ENCODE peak calls at places on chromosome 11, in eight cellular contexts. X is brain microvascular endothelial cell, C is mammary epithelial cell, J is lower lobe of right lung, U is cardiac fibroblast, M is activated B cell treated with CpG ODN at 0.5 μM for 24 hours, D is body of pancreas, T is tibial nerve. Y is an unnamed sample.

GRCh38 chr11:93081694-93082093 is 112.2 kb downstream of the MTNR1B start:
- DNase-seq in X (no peak), C (no peak), J (no peak), U (no peak), M (no peak), D (no peak), T (no peak), Y (no peak)

GRCh38 chr11:16505481-16505880 is 149.1 kb upstream of the SOX6 start:
- DNase-seq in X (no peak), C (no peak), J (no peak), U (no peak), M (no peak), D (no peak), T (no peak), Y (no peak)

GRCh38 chr11:123193742-123194141 is 1.3 kb downstream of the CLMP start:
- DNase-seq in X (no peak), C (no peak), J (no peak), U (peak), M (no peak), D (no peak), T (no peak), Y (no peak)

GRCh38 chr11:61963282-61964057 is 4.0 kb downstream of the FTH1 start:
- DNase-seq in X (no peak), C (peak), J (no peak), U (peak), M (peak), D (no peak), T (no peak), Y (peak)

GRCh38 chr11:280762-281485 is 2.7 kb downstream of the NLRP6 start:
- DNase-seq in X (no peak), C (peak), J (peak), U (no peak), M (no peak), D (no peak), T (no peak), Y (no peak)

GRCh38 chr11:35615911-35616900 is 2.1 kb upstream of the FJX1 start:
- DNase-seq in X (peak), C (no peak), J (no peak), U (peak), M (no peak), D (no peak), T (no peak), Y (no peak)

GRCh38 chr11:112298535-112298934 is 37.9 kb upstream of the PLET1 start:
- DNase-seq in X (no peak), C (no peak), J (no peak), U (no peak), M (no peak), D (peak), T (no peak), Y (no peak)

GRCh38 chr11:25775608-25776007 is 556.3 kb upstream of the ANO3 start:
- DNase-seq in X (peak), C (no peak), J (no peak), U (no peak), M (no peak), D (no peak), T (no peak), Y (no peak)

GRCh38 chr11:62138630-62139425 is 15.0 kb downstream of the INCENP start:
- DNase-seq in X (no peak), C (no peak), J (no peak), U (no peak), M (no peak), D (no peak), T (no peak), Y (no peak)

GRCh38 chr11:27699242-27699925 is 871 bp downstream of the BDNF start:
- DNase-seq in X (no peak), C (no peak), J (no peak), U (peak), M (no peak), D (peak), T (no peak), Y (no peak)

GRCh38 chr11:2665747-2666710 is 33.8 kb downstream of the KCNQ1OT1 start:
- DNase-seq in X (no peak), C (no peak), J (no peak), U (peak), M (no peak), D (peak), T (no peak), Y (no peak)

GRCh38 chr11:92388380-92388779 is 163.8 kb downstream of the FAT3 start:
- DNase-seq in X (no peak), C (no peak), J (no peak), U (no peak), M (no peak), D (no peak), T (no peak), Y (no peak)

GRCh38 chr11:6599884-6600390 is 3.5 kb downstream of the RRP8 start:
- DNase-seq in X (no peak), C (no peak), J (no peak), U (no peak), M (no peak), D (no peak), T (no peak), Y (no peak)

GRCh38 chr11:70824590-70825300 is 426.4 kb downstream of the CTTN start:
- DNase-seq in X (no peak), C (no peak), J (no peak), U (peak), M (no peak), D (no peak), T (no peak), Y (no peak)

GRCh38 chr11:72584933-72585597 is 89.2 kb downstream of the PDE2A start:
- DNase-seq in X (no peak), C (no peak), J (peak), U (no peak), M (no peak), D (no peak), T (no peak), Y (no peak)

GRCh38 chr11:108985611-108986279 is 320.9 kb downstream of the DDX10 start:
- DNase-seq in X (peak), C (peak), J (no peak), U (peak), M (no peak), D (no peak), T (no peak), Y (no peak)

GRCh38 chr11:114496915-114497314 is 57.6 kb downstream of the REXO2 start:
- DNase-seq in X (no peak), C (no peak), J (no peak), U (no peak), M (no peak), D (no peak), T (no peak), Y (no peak)

GRCh38 chr11:64675417-64676252 is 47.4 kb downstream of the NRXN2 start:
- DNase-seq in X (peak), C (peak), J (no peak), U (peak), M (peak), D (peak), T (peak), Y (no peak)

GRCh38 chr11:43898574-43898973 is 17.9 kb downstream of the ALKBH3 start:
- DNase-seq in X (no peak), C (no peak), J (no peak), U (no peak), M (no peak), D (no peak), T (no peak), Y (no peak)

GRCh38 chr11:64566042-64566914 is 24.7 kb upstream of the SLC22A12 start:
- DNase-seq in X (peak), C (peak), J (peak), U (peak), M (no peak), D (peak), T (no peak), Y (no peak)

GRCh38 chr11:1863352-1864215 is 10.7 kb downstream of the LSP1 start:
- DNase-seq in X (peak), C (peak), J (peak), U (peak), M (no peak), D (peak), T (peak), Y (no peak)

GRCh38 chr11:73237471-73238290 is 19.6 kb downstream of the P2RY2 start:
- DNase-seq in X (peak), C (no peak), J (no peak), U (peak), M (no peak), D (no peak), T (no peak), Y (peak)

GRCh38 chr11:11981840-11982239 is 26.6 kb downstream of the DKK3 start:
- DNase-seq in X (no peak), C (no peak), J (no peak), U (no peak), M (no peak), D (no peak), T (no peak), Y (no peak)

GRCh38 chr11:123286255-123286654 is 91.2 kb upstream of the CLMP start:
- DNase-seq in X (no peak), C (no peak), J (no peak), U (no peak), M (no peak), D (no peak), T (no peak), Y (no peak)

GRCh38 chr11:13019313-13019712 is 10.2 kb downstream of the RASSF10 start:
- DNase-seq in X (no peak), C (no peak), J (no peak), U (no peak), M (no peak), D (no peak), T (no peak), Y (no peak)

GRCh38 chr11:7673724-7674434 is 579 bp upstream of the CYB5R2 start:
- DNase-seq in X (no peak), C (no peak), J (peak), U (peak), M (no peak), D (peak), T (no peak), Y (no peak)

GRCh38 chr11:119376197-119376847 is 5.2 kb downstream of the USP2 start:
- DNase-seq in X (no peak), C (peak), J (peak), U (no peak), M (no peak), D (peak), T (no peak), Y (no peak)

GRCh38 chr11:61815790-61816735 is 740 bp downstream of the FADS1 start:
- DNase-seq in X (peak), C (peak), J (peak), U (peak), M (no peak), D (peak), T (peak), Y (peak)

GRCh38 chr11:14262271-14262846 is 96.6 kb downstream of the RRAS2 start:
- DNase-seq in X (no peak), C (no peak), J (no peak), U (no peak), M (no peak), D (no peak), T (no peak), Y (no peak)

GRCh38 chr11:34928960-34929680 is 12.7 kb downstream of the PDHX start:
- DNase-seq in X (no peak), C (no peak), J (no peak), U (peak), M (no peak), D (no peak), T (no peak), Y (no peak)

GRCh38 chr11:96021901-96022650 is 98.2 kb upstream of the MTMR2 start:
- DNase-seq in X (no peak), C (no peak), J (no peak), U (no peak), M (no peak), D (no peak), T (no peak), Y (no peak)

GRCh38 chr11:77118971-77119370 is 9.1 kb upstream of the MYO7A start:
- DNase-seq in X (no peak), C (no peak), J (peak), U (no peak), M (no peak), D (no peak), T (no peak), Y (no peak)

GRCh38 chr11:124483422-124483821 is 37.9 kb upstream of the OR8B8 start:
- DNase-seq in X (no peak), C (no peak), J (no peak), U (no peak), M (no peak), D (no peak), T (no peak), Y (no peak)

DNA sequence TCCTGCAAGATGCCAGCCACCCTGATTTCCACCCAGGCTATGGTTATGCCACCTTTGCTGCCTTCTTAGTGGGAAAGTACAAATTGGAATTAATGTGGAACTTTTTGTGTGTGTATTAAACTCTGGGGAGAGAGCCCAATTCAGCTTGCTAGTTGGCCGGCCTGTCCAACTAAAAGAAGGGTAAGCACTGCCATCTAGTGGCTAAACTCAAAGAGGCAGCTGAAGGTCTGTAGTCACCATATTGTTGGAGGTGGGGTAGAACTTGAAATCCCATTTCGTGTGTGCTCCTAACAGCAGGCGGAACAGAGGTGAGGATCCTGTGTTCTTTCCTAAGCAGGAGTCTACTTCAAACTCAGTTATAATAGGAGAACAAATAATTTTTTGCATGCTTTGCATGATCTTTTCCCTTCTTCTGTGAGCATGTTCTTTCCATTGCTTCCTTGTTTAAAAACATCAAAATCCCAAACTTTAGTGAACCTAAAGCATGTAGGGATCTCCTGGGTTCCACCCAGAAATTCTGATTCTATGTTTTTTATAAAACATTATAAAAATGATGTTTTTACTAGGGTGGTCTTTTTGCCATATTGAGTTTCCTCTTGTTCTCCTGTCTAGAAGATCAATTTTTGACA is 138.8 kb upstream of the SORL1-AS1 start:
- DNase-seq in X (peak), C (peak), J (no peak), U (peak), M (no peak), D (peak), T (peak), Y (peak)
- TF ChIP-seq CTCF in X (peak), C (peak), J (peak), U (peak), M (peak), D (peak), T (peak), Y (peak)

GRCh38 chr11:19116971-19117759 is at the start of gene ZDHHC13:
- DNase-seq in X (peak), C (peak), J (peak), U (peak), M (peak), D (peak), T (peak), Y (peak)
- TF ChIP-seq CTCF in X (peak), C (peak), J (peak), U (peak), M (no peak), D (peak), T (no peak), Y (peak)

DNA sequence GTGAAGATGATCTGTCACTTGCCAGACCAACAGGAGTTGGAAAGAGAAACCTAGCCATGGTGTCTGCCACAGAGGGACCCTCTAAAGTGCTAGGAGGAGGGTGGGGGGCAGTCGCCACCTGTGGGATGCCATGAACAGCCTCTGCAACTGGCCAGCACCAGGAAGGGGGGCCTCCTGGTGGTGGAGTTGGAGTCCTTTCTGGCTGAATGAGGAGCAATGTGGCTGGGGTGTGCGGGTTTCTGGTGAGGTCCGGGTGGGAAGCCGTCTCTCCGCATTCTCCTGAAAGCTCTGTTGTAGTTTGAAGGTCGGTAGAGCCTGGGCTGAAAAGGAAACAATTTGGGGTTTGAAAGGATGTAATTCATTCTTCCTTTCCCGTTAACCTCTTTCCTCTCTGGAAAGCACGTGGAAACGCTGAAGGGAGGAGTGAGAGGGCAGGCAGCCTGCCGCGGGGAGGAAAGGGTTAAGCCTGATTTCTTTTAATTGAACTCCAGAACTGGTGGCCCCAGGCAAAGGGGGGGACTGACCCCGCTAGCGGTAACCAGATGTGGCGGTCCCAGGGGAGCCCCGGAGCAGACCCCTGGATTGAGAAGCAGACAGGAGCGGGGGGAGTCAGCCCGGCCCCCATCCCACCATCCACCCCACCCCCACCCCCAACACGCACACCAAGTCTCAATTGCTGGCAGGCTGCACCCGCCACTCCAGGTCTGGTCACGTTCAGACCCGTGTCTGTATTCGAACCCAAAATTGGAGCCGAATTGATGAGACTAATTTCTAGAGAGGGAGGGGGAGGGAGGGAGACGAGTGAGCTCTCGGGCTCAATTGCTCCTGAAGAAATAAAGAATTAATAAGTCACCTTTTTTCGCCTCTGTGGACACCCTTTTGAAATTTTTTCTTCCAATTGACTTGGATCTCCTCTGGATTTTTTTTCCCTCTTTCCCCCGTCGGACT is 1.8 kb upstream of the FLI1 start:
- DNase-seq in X (no peak), C (no peak), J (no peak), U (peak), M (no peak), D (no peak), T (no peak), Y (no peak)
- TF ChIP-seq CTCF in X (peak), C (no peak), J (peak), U (peak), M (no peak), D (no peak), T (no peak), Y (no peak)

DNA sequence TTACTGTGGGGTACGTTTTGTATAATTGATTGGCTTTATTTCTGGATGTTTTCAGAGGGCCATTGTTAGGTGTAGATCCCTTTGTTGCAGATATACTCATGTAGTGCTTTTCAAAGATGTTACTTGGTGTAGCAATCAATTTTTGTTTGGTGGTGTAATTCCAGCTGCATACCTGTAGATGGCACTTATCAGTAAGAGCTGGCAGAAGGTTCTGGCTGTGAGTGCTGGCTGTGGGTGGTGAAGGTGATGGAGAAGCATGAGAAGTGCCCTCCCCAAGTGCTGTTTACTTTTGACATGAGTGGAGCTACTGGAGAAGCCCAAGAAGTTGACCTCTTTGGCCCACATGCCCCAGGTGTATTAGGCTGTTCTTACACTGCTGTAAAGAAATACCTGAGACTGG is 1074.9 kb downstream of the FAM181B start:
- DNase-seq in X (peak), C (peak), J (no peak), U (peak), M (no peak), D (no peak), T (no peak), Y (peak)
- TF ChIP-seq CTCF in X (peak), C (peak), J (no peak), U (peak), M (no peak), D (peak), T (no peak), Y (peak)

DNA sequence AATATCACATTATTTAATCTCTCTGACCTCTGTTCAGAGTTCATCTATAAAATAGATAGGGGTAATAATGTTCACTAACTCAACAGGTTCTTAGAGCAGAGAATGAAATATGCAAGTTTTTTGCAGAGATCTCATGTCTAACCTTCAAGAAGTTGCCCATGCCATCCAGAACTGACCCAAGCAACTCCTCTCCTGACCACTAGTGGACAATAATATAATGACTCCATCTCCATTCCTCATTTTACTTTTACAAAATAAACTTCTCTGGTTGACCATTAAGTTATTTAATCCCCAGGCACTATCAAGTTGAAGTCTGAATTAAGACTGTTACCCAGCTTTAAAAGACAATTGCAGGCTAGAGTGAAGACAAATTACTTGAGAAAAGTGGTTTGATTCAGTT is 382.6 kb downstream of the KCNA4 start:
- DNase-seq in X (no peak), C (no peak), J (no peak), U (peak), M (no peak), D (no peak), T (no peak), Y (no peak)
- TF ChIP-seq CTCF in X (peak), C (peak), J (no peak), U (peak), M (no peak), D (no peak), T (no peak), Y (no peak)

GRCh38 chr11:125756050-125756449 is 10.0 kb downstream of the PATE1 start:
- DNase-seq in X (no peak), C (no peak), J (peak), U (no peak), M (no peak), D (no peak), T (no peak), Y (no peak)

GRCh38 chr11:125745979-125746378 is at the start of gene PATE1:
- DNase-seq in X (no peak), C (no peak), J (no peak), U (no peak), M (no peak), D (no peak), T (no peak), Y (no peak)

DNA sequence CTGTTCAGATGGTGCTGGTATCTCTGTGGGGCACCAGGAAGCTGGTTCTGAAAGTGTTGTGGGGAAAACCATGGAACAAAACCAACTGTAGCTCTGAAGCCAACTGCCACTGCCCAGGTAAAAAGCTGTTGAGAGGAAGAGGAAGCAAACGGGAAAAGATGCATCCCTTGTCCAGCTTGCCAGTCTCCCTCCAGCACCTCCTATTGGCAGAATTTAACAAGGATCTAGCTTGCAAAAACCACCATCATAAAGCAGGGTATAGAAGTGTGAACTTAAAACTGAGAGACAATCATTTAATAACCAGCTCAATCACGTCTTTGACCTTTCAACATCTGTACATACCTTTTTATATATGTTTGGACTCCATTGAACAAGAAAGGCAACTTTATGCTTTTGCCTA is 4.5 kb downstream of the PATE1 start:
- DNase-seq in X (no peak), C (no peak), J (no peak), U (no peak), M (no peak), D (no peak), T (no peak), Y (no peak)
- TF ChIP-seq CTCF in X (no peak), C (no peak), J (no peak), U (no peak), M (no peak), D (no peak), T (no peak), Y (no peak)